ENCODE peak calls at places on chromosomes 4 and X, in four cellular contexts. One of them, this sample, is unnamed.

GRCh38 chrX:25810202-25810601 is 327.9 kb upstream of the MAGEB18 start:
- DNase-seq in K562: no peak
- DNase-seq in HCT116: no peak
- DNase-seq in HepG2: no peak
- DNase-seq in this sample: no peak

GRCh38 chrX:643911-644303 is 13.3 kb downstream of the SHOX start:
- DNase-seq in K562: no peak
- DNase-seq in HCT116: no peak
- DNase-seq in HepG2: no peak
- DNase-seq in this sample: no peak

GRCh38 chr4:38075370-38076152 is 115.4 kb downstream of the PTTG2 start:
- DNase-seq in K562: no peak
- DNase-seq in HCT116: no peak
- DNase-seq in HepG2: peak
- DNase-seq in this sample: no peak

GRCh38 chr4:32789026-32789608 is 2068.9 kb downstream of the PCDH7 start:
- DNase-seq in K562: no peak
- DNase-seq in HCT116: no peak
- DNase-seq in HepG2: no peak
- DNase-seq in this sample: no peak

GRCh38 chr4:149754526-149754925 is 61.1 kb downstream of the IQCM start:
- DNase-seq in K562: no peak
- DNase-seq in HCT116: no peak
- DNase-seq in HepG2: no peak
- DNase-seq in this sample: no peak

GRCh38 chrX:22629105-22629725 is 356.5 kb downstream of the CBLL2 start:
- DNase-seq in K562: no peak
- DNase-seq in HCT116: no peak
- DNase-seq in HepG2: no peak
- DNase-seq in this sample: no peak

GRCh38 chrX:50858548-50858947 is 44.6 kb upstream of the SHROOM4 start:
- DNase-seq in K562: no peak
- DNase-seq in HCT116: no peak
- DNase-seq in HepG2: no peak
- DNase-seq in this sample: no peak

GRCh38 chrX:131789664-131790063 is 233.4 kb upstream of the STK26 start:
- DNase-seq in K562: no peak
- DNase-seq in HCT116: no peak
- DNase-seq in HepG2: no peak
- DNase-seq in this sample: no peak

GRCh38 chrX:154308108-154308946 is 12.7 kb downstream of the TKTL1 start:
- DNase-seq in K562: peak
- DNase-seq in HCT116: peak
- DNase-seq in HepG2: peak
- DNase-seq in this sample: peak

GRCh38 chrX:3663576-3664290 is 49.7 kb downstream of the PRKX start:
- DNase-seq in K562: no peak
- DNase-seq in HCT116: no peak
- DNase-seq in HepG2: no peak
- DNase-seq in this sample: no peak

GRCh38 chrX:112235547-112235946 is 153.0 kb upstream of the TRPC5 start:
- DNase-seq in K562: no peak
- DNase-seq in HCT116: no peak
- DNase-seq in HepG2: no peak
- DNase-seq in this sample: no peak

GRCh38 chr4:119149110-119149509 is 13.5 kb downstream of the MYOZ2 start:
- DNase-seq in K562: no peak
- DNase-seq in HCT116: no peak
- DNase-seq in HepG2: no peak
- DNase-seq in this sample: no peak

GRCh38 chr4:151801547-151802516 is 41.0 kb upstream of the GATB start:
- DNase-seq in K562: peak
- DNase-seq in HCT116: peak
- DNase-seq in HepG2: peak
- DNase-seq in this sample: peak

GRCh38 chrX:11329016-11329415 is 35.8 kb downstream of the AMELX start:
- DNase-seq in K562: no peak
- DNase-seq in HCT116: no peak
- DNase-seq in HepG2: no peak
- DNase-seq in this sample: no peak

GRCh38 chr4:153151535-153152452 is 52.4 kb upstream of the TRIM2 start:
- DNase-seq in K562: peak
- DNase-seq in HCT116: no peak
- DNase-seq in HepG2: no peak
- DNase-seq in this sample: no peak

GRCh38 chrX:3738489-3738888 is 25.0 kb upstream of the PRKX start:
- DNase-seq in K562: no peak
- DNase-seq in HCT116: no peak
- DNase-seq in HepG2: no peak
- DNase-seq in this sample: no peak

GRCh38 chr4:112266823-112267222 is 18.9 kb downstream of the TIFA start:
- DNase-seq in K562: peak
- DNase-seq in HCT116: no peak
- DNase-seq in HepG2: no peak
- DNase-seq in this sample: no peak

GRCh38 chrX:77548751-77549150 is 101.6 kb downstream of the FGF16 start:
- DNase-seq in K562: no peak
- DNase-seq in HCT116: no peak
- DNase-seq in HepG2: no peak
- DNase-seq in this sample: no peak

GRCh38 chrX:151830911-151831310 is 81.8 kb upstream of the MAGEA4 start:
- DNase-seq in K562: no peak
- DNase-seq in HCT116: no peak
- DNase-seq in HepG2: no peak
- DNase-seq in this sample: no peak

GRCh38 chr4:102403115-102403514 is 57.8 kb upstream of the SLC39A8 start:
- DNase-seq in K562: no peak
- DNase-seq in HCT116: no peak
- DNase-seq in HepG2: no peak
- DNase-seq in this sample: no peak

GRCh38 chr4:102404551-102404969 is 59.3 kb upstream of the SLC39A8 start:
- DNase-seq in K562: no peak
- DNase-seq in HCT116: no peak
- DNase-seq in HepG2: no peak
- DNase-seq in this sample: no peak

GRCh38 chr4:102400898-102401297 is 55.6 kb upstream of the SLC39A8 start:
- DNase-seq in K562: no peak
- DNase-seq in HCT116: no peak
- DNase-seq in HepG2: no peak
- DNase-seq in this sample: no peak

GRCh38 chr4:102402223-102402622 is 56.9 kb upstream of the SLC39A8 start:
- DNase-seq in K562: no peak
- DNase-seq in HCT116: no peak
- DNase-seq in HepG2: no peak
- DNase-seq in this sample: no peak

DNA sequence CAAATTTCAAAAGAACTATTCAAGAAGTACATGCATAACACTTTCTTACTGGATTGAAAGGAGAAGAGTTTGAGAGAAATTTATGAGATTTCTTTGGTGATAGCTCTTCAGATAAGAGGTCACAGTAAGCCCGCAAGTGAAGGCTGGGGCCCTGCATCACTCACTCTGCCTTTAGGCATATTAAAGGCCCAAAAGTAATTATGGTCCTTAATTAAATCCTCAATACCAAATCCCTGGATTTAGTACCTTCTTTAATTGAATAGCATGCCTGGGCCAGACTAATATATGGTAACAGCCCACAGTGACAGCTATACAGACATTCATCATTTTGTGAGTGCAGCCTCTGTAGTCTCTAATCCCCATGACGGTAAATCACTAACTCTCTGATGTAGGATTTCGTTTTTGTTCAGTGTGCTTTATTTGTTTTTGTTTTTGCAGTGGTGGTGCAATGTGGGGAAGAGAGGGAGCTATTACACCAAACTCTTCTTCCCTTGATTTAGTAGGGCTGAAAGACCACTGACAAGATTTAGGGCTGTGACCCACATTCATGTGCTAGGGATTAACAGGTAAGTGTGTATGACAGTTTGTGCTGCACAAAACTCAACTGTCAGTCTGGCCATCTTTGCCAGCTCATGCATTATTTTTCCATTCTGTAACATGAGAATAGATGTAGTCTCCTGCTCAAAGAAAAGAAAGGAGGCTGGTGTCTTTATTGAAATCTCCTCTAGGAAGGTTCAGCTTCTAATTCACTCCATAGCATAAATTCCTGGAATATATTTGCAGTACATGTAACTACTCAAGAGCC is 60.6 kb upstream of the SLC39A8 start:
- DNase-seq in K562: no peak
- DNase-seq in HCT116: no peak
- DNase-seq in HepG2: no peak
- DNase-seq in this sample: no peak
- TF ChIP-seq TCF7L2 in K562: no peak
- TF ChIP-seq TCF7L2 in HCT116: no peak
- TF ChIP-seq TCF7L2 in HepG2: no peak
- TF ChIP-seq TCF7L2 in this sample: no peak

GRCh38 chr4:39446842-39447573 is 11.7 kb downstream of the RPL9 start:
- DNase-seq in K562: no peak
- DNase-seq in HCT116: no peak
- DNase-seq in HepG2: no peak
- DNase-seq in this sample: no peak
- TF ChIP-seq TCF7L2 in K562: no peak
- TF ChIP-seq TCF7L2 in HCT116: no peak
- TF ChIP-seq TCF7L2 in HepG2: no peak
- TF ChIP-seq TCF7L2 in this sample: no peak

GRCh38 chrX:116318672-116319071 is 117.7 kb upstream of the SLC6A14 start:
- DNase-seq in K562: no peak
- DNase-seq in HCT116: no peak
- DNase-seq in HepG2: no peak
- DNase-seq in this sample: no peak
- TF ChIP-seq TCF7L2 in K562: no peak
- TF ChIP-seq TCF7L2 in HCT116: no peak
- TF ChIP-seq TCF7L2 in HepG2: no peak
- TF ChIP-seq TCF7L2 in this sample: no peak

DNA sequence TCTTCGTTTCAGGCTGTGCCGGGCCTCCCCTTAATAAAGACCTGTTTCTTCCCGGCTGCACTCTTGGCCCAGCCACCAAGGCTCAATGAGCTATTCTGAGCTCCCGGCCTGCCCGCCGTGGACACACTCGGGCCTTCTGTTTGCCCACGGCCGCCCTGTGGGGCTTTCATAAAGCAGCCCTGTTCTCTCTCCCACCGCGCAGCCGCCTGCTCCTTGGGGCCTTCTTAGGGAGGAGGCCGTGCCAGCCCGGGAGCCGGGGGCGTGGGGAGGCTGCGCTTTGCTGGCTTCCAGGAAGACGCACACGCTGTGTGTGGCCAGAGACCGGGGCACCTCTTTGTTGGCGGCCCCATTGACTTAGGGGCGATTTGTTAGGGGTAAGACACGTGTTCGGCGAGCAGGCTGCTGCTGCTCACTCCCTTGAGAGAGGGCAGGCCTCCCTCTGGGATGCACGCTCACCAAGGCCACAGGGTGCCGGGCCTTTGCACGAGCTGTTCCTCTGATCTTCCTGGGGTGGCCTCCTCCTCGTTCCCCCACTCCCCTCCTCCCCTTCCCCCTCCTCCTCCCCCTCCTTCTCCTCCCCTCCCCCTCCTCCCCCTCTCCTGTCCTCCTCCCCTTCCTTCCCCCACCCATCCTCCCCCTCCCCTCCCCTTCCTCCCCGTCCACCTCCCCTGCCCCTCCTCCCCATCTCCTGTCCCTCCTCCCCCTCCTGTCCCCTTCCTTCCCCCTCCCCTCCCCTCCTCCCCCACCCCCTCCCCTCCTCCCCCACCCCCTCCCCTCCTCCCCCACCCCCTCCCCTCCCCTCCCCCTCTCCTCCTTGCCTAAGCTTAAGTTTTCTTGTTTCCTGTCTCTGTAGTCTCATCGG is 11.3 kb downstream of the BLOC1S4 start:
- DNase-seq in K562: peak
- DNase-seq in HCT116: no peak
- DNase-seq in HepG2: no peak
- DNase-seq in this sample: no peak
- TF ChIP-seq TCF7L2 in K562: no peak
- TF ChIP-seq TCF7L2 in HCT116: no peak
- TF ChIP-seq TCF7L2 in HepG2: no peak
- TF ChIP-seq TCF7L2 in this sample: no peak

GRCh38 chrX:102959471-102959870 is 22.4 kb downstream of the RAB40AL start:
- DNase-seq in K562: no peak
- DNase-seq in HCT116: peak
- DNase-seq in HepG2: no peak
- DNase-seq in this sample: no peak
- TF ChIP-seq TCF7L2 in K562: no peak
- TF ChIP-seq TCF7L2 in HCT116: no peak
- TF ChIP-seq TCF7L2 in HepG2: no peak
- TF ChIP-seq TCF7L2 in this sample: no peak

GRCh38 chrX:43813898-43814297 is 68.4 kb downstream of the MAOB start:
- DNase-seq in K562: no peak
- DNase-seq in HCT116: peak
- DNase-seq in HepG2: no peak
- DNase-seq in this sample: no peak
- TF ChIP-seq TCF7L2 in K562: no peak
- TF ChIP-seq TCF7L2 in HCT116: no peak
- TF ChIP-seq TCF7L2 in HepG2: no peak
- TF ChIP-seq TCF7L2 in this sample: no peak

DNA sequence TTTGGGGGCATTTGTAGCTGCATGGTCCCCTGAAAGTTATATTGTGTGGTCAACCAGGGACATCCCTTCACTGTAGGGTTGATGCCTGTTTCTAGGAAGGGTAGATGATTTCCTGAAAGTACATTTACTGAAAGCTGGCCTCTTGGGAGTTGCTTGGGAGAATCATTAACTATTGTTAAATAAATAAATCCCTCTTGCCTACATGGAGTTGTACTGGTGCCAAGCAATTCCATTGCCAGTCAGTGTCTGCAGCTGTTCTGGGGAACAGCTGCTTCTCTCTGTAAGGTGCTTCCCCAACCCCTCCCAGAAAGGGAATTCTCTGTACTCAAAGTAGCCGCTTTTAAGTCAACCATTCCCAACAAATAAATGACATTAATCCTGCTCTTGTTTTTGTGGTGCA is 51.1 kb downstream of the C4orf51 start:
- DNase-seq in K562: no peak
- DNase-seq in HCT116: no peak
- DNase-seq in HepG2: peak
- DNase-seq in this sample: no peak
- TF ChIP-seq TCF7L2 in K562: no peak
- TF ChIP-seq TCF7L2 in HCT116: no peak
- TF ChIP-seq TCF7L2 in HepG2: no peak
- TF ChIP-seq TCF7L2 in this sample: no peak

This sample was measured in Panc1.